ENCODE peak calls at places on chromosomes 5 and 9, in nine cellular contexts. R, C, Z, L, W, N, Q, Y and A are unnamed samples.

GRCh38 chr5:150513375-150514309 is 5.7 kb downstream of the NDST1 start:
- DNase-seq in C (no peak), Y (peak), R (no peak), Z (no peak), N (no peak), W (no peak), L (no peak), Q (no peak), A (no peak)

GRCh38 chr9:110919609-110920008 is 118.7 kb downstream of the LPAR1 start:
- DNase-seq in C (no peak), R (peak), W (no peak), Z (no peak), N (no peak), L (no peak), Y (peak), Q (no peak), A (no peak)

GRCh38 chr9:115042781-115043509 is 75.0 kb downstream of the TNC start:
- DNase-seq in Q (no peak), Y (peak), L (no peak), W (no peak), R (no peak), Z (peak), N (no peak), C (no peak), A (peak)

GRCh38 chr5:73469878-73470277 is 21.3 kb upstream of the FOXD1 start:
- DNase-seq in N (no peak), L (no peak), Q (no peak), W (no peak), R (peak), C (no peak), Y (no peak), Z (no peak), A (no peak)

GRCh38 chr5:143499480-143500114 is 96.1 kb upstream of the NR3C1 start:
- DNase-seq in Z (no peak), Y (no peak), Q (no peak), W (peak), L (no peak), C (no peak), N (no peak), R (no peak), A (no peak)

GRCh38 chr5:137617806-137618205 is 118.1 kb downstream of the KLHL3 start:
- DNase-seq in N (no peak), L (no peak), Q (no peak), W (no peak), C (no peak), Z (no peak), Y (no peak), R (no peak), A (no peak)

GRCh38 chr9:89635007-89635742 is 30.4 kb downstream of the GADD45G start:
- DNase-seq in N (no peak), Y (no peak), L (no peak), Q (no peak), Z (no peak), R (no peak), W (no peak), C (peak), A (no peak)

GRCh38 chr9:12958279-12958678 is 183.5 kb downstream of the LURAP1L start:
- DNase-seq in N (no peak), Z (no peak), R (no peak), Y (no peak), C (no peak), L (no peak), Q (no peak), W (no peak), A (no peak)

GRCh38 chr5:40691894-40692293 is 12.2 kb downstream of the PTGER4 start:
- DNase-seq in C (no peak), R (no peak), Y (no peak), L (no peak), N (no peak), W (no peak), Z (no peak), Q (no peak), A (no peak)

GRCh38 chr5:109707531-109707930 is 17.8 kb downstream of the MAN2A1 start:
- DNase-seq in W (no peak), C (no peak), Q (no peak), L (no peak), Z (no peak), Y (no peak), N (no peak), R (no peak), A (no peak)

GRCh38 chr9:112299514-112299913 is 33.9 kb downstream of the PTBP3 start:
- DNase-seq in N (no peak), Q (no peak), Z (no peak), R (no peak), C (no peak), Y (no peak), W (no peak), L (no peak), A (no peak)

GRCh38 chr5:102971693-102972293 is 148.1 kb downstream of the GIN1 start:
- DNase-seq in Q (no peak), N (no peak), C (no peak), L (no peak), Y (no peak), Z (no peak), W (peak), R (no peak), A (no peak)

GRCh38 chr5:138978085-138978484 is 103.0 kb upstream of the LRRTM2 start:
- DNase-seq in R (no peak), N (no peak), W (no peak), Q (no peak), Z (no peak), C (no peak), L (no peak), Y (no peak), A (no peak)

GRCh38 chr5:54570923-54571322 is 53.4 kb downstream of the SNX18 start:
- DNase-seq in R (no peak), Y (no peak), L (no peak), W (no peak), Q (no peak), Z (no peak), N (no peak), C (no peak), A (no peak)

GRCh38 chr5:87722286-87722685 is 309.6 kb upstream of the CCNH start:
- DNase-seq in N (no peak), Z (no peak), Q (no peak), L (no peak), Y (no peak), C (no peak), W (peak), R (no peak), A (no peak)

GRCh38 chr9:69391946-69392345 is 66.9 kb downstream of the ENTREP1 start:
- DNase-seq in Z (no peak), C (no peak), W (no peak), R (peak), N (no peak), L (no peak), Q (no peak), Y (no peak), A (no peak)

GRCh38 chr5:82799346-82800077 is 277.7 kb downstream of the TMEM167A start:
- DNase-seq in R (no peak), W (no peak), L (no peak), C (no peak), Y (no peak), N (no peak), Q (no peak), Z (no peak), A (no peak)

GRCh38 chr9:127921592-127922120 is 4.8 kb upstream of the ST6GALNAC4 start:
- DNase-seq in Q (peak), C (peak), R (no peak), W (no peak), N (peak), L (peak), Z (no peak), Y (peak), A (no peak)
- TF ChIP-seq POLR2AphosphoS5 in Q (no peak), C (no peak), R (peak), W (peak), N (peak), L (peak), Z (no peak), Y (no peak), A (no peak)

DNA sequence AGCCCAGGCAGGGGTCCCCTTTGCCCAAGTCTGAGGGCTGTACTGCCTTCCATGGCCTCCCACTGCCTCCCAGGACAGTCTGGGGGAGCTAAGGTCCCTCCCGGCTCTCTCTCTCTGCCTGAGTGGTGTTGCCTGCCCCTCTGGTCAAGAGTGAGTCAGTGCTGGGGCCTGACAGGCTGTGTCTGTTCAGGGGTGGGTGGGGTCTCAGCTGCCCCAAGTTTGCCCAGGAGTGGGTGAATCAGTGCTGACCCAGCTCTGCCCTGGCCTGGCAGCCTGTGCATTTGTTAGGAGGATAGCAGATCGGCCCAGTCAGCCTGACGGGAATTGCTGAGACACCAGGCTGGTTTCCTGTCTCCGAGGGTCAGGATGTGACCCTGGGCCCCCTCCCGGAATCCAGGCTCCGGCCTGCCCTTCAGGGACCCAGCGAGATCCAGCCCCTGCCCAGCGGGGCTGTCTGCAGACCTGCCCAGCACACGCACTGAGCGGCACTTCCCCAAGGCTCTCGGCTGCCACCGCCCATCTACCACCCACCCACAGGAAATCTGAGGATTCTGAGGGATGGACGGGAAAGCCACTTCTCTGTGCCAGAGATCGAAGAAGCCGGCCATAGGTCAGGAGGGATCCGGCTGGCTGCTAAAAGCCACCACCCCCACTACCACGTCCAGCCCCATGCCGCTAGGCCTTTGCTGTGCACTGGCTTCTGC is 15.9 kb downstream of the ENG start:
- DNase-seq in W (no peak), Q (no peak), Z (no peak), N (peak), R (peak), L (no peak), C (peak), Y (no peak), A (no peak)
- TF ChIP-seq POLR2AphosphoS5 in W (no peak), Q (no peak), Z (no peak), N (peak), R (peak), L (no peak), C (peak), Y (no peak), A (no peak)

DNA sequence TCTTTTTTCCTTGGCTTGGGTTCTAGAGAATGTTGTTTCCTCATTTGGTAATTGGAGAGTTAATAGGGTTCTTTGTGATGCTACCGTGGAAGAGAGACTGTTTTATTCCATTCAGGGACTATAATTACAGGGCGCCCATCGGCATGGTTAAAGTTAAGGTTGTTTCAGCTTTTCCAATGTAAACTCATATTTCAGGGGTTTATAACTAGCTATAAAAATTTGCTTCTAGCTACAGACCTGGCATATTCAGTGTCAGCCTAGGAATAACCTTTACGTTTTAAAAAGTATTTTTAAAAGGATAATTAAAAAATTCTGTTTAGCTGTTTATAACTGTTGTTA is 99.1 kb downstream of the AOPEP start:
- DNase-seq in Z (no peak), R (no peak), W (no peak), Q (no peak), N (no peak), Y (no peak), C (no peak), L (no peak), A (no peak)
- TF ChIP-seq POLR2AphosphoS5 in Z (no peak), R (no peak), W (no peak), Q (no peak), N (no peak), Y (no peak), C (no peak), L (no peak), A (no peak)

DNA sequence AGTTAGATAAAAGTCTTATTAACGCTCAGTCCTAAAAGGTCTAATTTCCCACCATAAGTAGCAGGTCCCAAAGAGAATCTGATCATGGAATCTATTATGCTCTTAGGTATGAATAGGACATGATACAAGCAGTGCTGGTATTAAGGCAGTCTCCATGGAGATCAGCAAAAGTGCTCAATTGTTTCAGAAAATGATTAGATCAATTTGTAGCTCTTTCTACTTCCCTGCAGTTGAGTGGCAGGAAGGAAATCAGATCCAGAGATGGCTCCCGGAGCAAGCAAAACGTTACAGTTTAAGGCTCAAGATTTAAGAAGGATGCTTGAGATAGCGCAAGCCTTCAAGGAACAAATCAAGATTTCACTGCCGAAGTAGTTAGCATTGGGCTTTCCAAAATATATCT is 205.7 kb downstream of the DRD1 start:
- DNase-seq in L (no peak), R (no peak), Q (no peak), C (no peak), Z (no peak), N (no peak), Y (no peak), W (no peak), A (no peak)
- TF ChIP-seq POLR2AphosphoS5 in L (no peak), R (no peak), Q (no peak), C (no peak), Z (no peak), N (no peak), Y (no peak), W (no peak), A (no peak)

GRCh38 chr5:160250826-160251225 is 21.5 kb downstream of the FABP6 start:
- DNase-seq in Z (no peak), L (no peak), N (no peak), R (no peak), W (no peak), Y (no peak), C (no peak), Q (no peak), A (no peak)

GRCh38 chr5:160251406-160252155 is 22.3 kb downstream of the FABP6 start:
- DNase-seq in R (no peak), N (no peak), Z (no peak), W (no peak), L (no peak), Q (no peak), C (no peak), Y (no peak), A (no peak)

GRCh38 chr5:160253441-160253840 is 24.1 kb downstream of the FABP6 start:
- DNase-seq in Z (no peak), Y (no peak), L (no peak), R (no peak), C (no peak), W (no peak), Q (no peak), N (no peak), A (no peak)

GRCh38 chr5:160254706-160255105 is 25.4 kb downstream of the FABP6 start:
- DNase-seq in Y (no peak), C (no peak), R (no peak), W (no peak), N (no peak), Q (no peak), Z (no peak), L (no peak), A (no peak)

GRCh38 chr5:160252916-160253315 is 23.6 kb downstream of the FABP6 start:
- DNase-seq in W (no peak), C (no peak), Y (no peak), R (no peak), L (no peak), N (no peak), Q (no peak), Z (no peak), A (no peak)
- TF ChIP-seq POLR2AphosphoS5 in W (no peak), C (no peak), Y (no peak), R (no peak), L (no peak), N (no peak), Q (no peak), Z (no peak), A (no peak)